ENCODE peak calls at places on chromosomes 6 and 20, in ten cellular contexts. One of them, this sample, is unnamed.

GRCh38 chr20:37316116-37316774 is 26.8 kb downstream of the MANBAL start:
- DNase-seq in adrenal gland: no peak
- DNase-seq in ELR: no peak
- DNase-seq in iris pigment epithelial cell: no peak
- DNase-seq in putamen: no peak
- DNase-seq in stimulated activated CD4-positive, alpha-beta T cell treated with anti-CD3 and anti-CD28 coated beads, TNF-alpha, amount 100 ng/mL, for 24 hours: no peak
- DNase-seq in WTC11: no peak
- DNase-seq in uterus: no peak
- DNase-seq in progenitor cell of endocrine pancreas: no peak
- DNase-seq in effector CD8-positive, alpha-beta T cell: no peak
- DNase-seq in this sample: peak

GRCh38 chr6:53441761-53442160 is 93.0 kb upstream of the ELOVL5 start:
- DNase-seq in stimulated activated CD4-positive, alpha-beta T cell treated with anti-CD3 and anti-CD28 coated beads, TNF-alpha, amount 100 ng/mL, for 24 hours: no peak
- DNase-seq in ELR: peak
- DNase-seq in uterus: no peak
- DNase-seq in WTC11: no peak
- DNase-seq in adrenal gland: no peak
- DNase-seq in putamen: no peak
- DNase-seq in iris pigment epithelial cell: peak
- DNase-seq in effector CD8-positive, alpha-beta T cell: no peak
- DNase-seq in progenitor cell of endocrine pancreas: no peak
- DNase-seq in this sample: peak

GRCh38 chr20:60921021-60921622 is 330.9 kb upstream of the CDH4 start:
- DNase-seq in progenitor cell of endocrine pancreas: peak
- DNase-seq in stimulated activated CD4-positive, alpha-beta T cell treated with anti-CD3 and anti-CD28 coated beads, TNF-alpha, amount 100 ng/mL, for 24 hours: no peak
- DNase-seq in ELR: peak
- DNase-seq in WTC11: no peak
- DNase-seq in uterus: no peak
- DNase-seq in putamen: no peak
- DNase-seq in effector CD8-positive, alpha-beta T cell: no peak
- DNase-seq in adrenal gland: no peak
- DNase-seq in iris pigment epithelial cell: peak
- DNase-seq in this sample: no peak

GRCh38 chr6:135186255-135186654 is 5.1 kb downstream of the MYB start:
- DNase-seq in effector CD8-positive, alpha-beta T cell: no peak
- DNase-seq in uterus: no peak
- DNase-seq in putamen: no peak
- DNase-seq in stimulated activated CD4-positive, alpha-beta T cell treated with anti-CD3 and anti-CD28 coated beads, TNF-alpha, amount 100 ng/mL, for 24 hours: no peak
- DNase-seq in adrenal gland: no peak
- DNase-seq in ELR: no peak
- DNase-seq in iris pigment epithelial cell: no peak
- DNase-seq in WTC11: no peak
- DNase-seq in progenitor cell of endocrine pancreas: no peak
- DNase-seq in this sample: no peak

GRCh38 chr6:138594042-138594636 is 94.8 kb upstream of the NHSL1 start:
- DNase-seq in putamen: no peak
- DNase-seq in progenitor cell of endocrine pancreas: no peak
- DNase-seq in ELR: no peak
- DNase-seq in iris pigment epithelial cell: no peak
- DNase-seq in WTC11: no peak
- DNase-seq in effector CD8-positive, alpha-beta T cell: no peak
- DNase-seq in stimulated activated CD4-positive, alpha-beta T cell treated with anti-CD3 and anti-CD28 coated beads, TNF-alpha, amount 100 ng/mL, for 24 hours: no peak
- DNase-seq in adrenal gland: no peak
- DNase-seq in uterus: no peak
- DNase-seq in this sample: no peak

GRCh38 chr20:32155017-32155965 is 45.8 kb downstream of the TM9SF4 start:
- DNase-seq in progenitor cell of endocrine pancreas: no peak
- DNase-seq in uterus: peak
- DNase-seq in stimulated activated CD4-positive, alpha-beta T cell treated with anti-CD3 and anti-CD28 coated beads, TNF-alpha, amount 100 ng/mL, for 24 hours: no peak
- DNase-seq in effector CD8-positive, alpha-beta T cell: no peak
- DNase-seq in iris pigment epithelial cell: peak
- DNase-seq in WTC11: peak
- DNase-seq in ELR: peak
- DNase-seq in adrenal gland: peak
- DNase-seq in putamen: peak
- DNase-seq in this sample: peak

GRCh38 chr6:31878761-31879542 is at the start of gene SLC44A4:
- DNase-seq in effector CD8-positive, alpha-beta T cell: no peak
- DNase-seq in ELR: no peak
- DNase-seq in adrenal gland: no peak
- DNase-seq in WTC11: peak
- DNase-seq in uterus: no peak
- DNase-seq in iris pigment epithelial cell: no peak
- DNase-seq in stimulated activated CD4-positive, alpha-beta T cell treated with anti-CD3 and anti-CD28 coated beads, TNF-alpha, amount 100 ng/mL, for 24 hours: no peak
- DNase-seq in progenitor cell of endocrine pancreas: no peak
- DNase-seq in putamen: no peak
- DNase-seq in this sample: no peak

GRCh38 chr20:21618697-21619421 is 86.6 kb upstream of the PAX1 start:
- DNase-seq in progenitor cell of endocrine pancreas: no peak
- DNase-seq in stimulated activated CD4-positive, alpha-beta T cell treated with anti-CD3 and anti-CD28 coated beads, TNF-alpha, amount 100 ng/mL, for 24 hours: no peak
- DNase-seq in ELR: no peak
- DNase-seq in adrenal gland: no peak
- DNase-seq in effector CD8-positive, alpha-beta T cell: no peak
- DNase-seq in iris pigment epithelial cell: no peak
- DNase-seq in WTC11: no peak
- DNase-seq in putamen: no peak
- DNase-seq in uterus: no peak
- DNase-seq in this sample: no peak

GRCh38 chr6:143583542-143584330 is 72.2 kb upstream of the FUCA2 start:
- DNase-seq in ELR: peak
- DNase-seq in putamen: no peak
- DNase-seq in progenitor cell of endocrine pancreas: no peak
- DNase-seq in effector CD8-positive, alpha-beta T cell: no peak
- DNase-seq in stimulated activated CD4-positive, alpha-beta T cell treated with anti-CD3 and anti-CD28 coated beads, TNF-alpha, amount 100 ng/mL, for 24 hours: no peak
- DNase-seq in WTC11: no peak
- DNase-seq in iris pigment epithelial cell: peak
- DNase-seq in uterus: no peak
- DNase-seq in adrenal gland: no peak
- DNase-seq in this sample: peak

GRCh38 chr6:75418233-75418632 is 75.4 kb downstream of the FILIP1 start:
- DNase-seq in uterus: no peak
- DNase-seq in putamen: no peak
- DNase-seq in adrenal gland: no peak
- DNase-seq in ELR: peak
- DNase-seq in iris pigment epithelial cell: peak
- DNase-seq in progenitor cell of endocrine pancreas: no peak
- DNase-seq in effector CD8-positive, alpha-beta T cell: no peak
- DNase-seq in WTC11: no peak
- DNase-seq in stimulated activated CD4-positive, alpha-beta T cell treated with anti-CD3 and anti-CD28 coated beads, TNF-alpha, amount 100 ng/mL, for 24 hours: no peak
- DNase-seq in this sample: no peak

GRCh38 chr20:44495802-44496481 is 20.3 kb downstream of the TTPAL start:
- DNase-seq in putamen: peak
- DNase-seq in stimulated activated CD4-positive, alpha-beta T cell treated with anti-CD3 and anti-CD28 coated beads, TNF-alpha, amount 100 ng/mL, for 24 hours: no peak
- DNase-seq in uterus: peak
- DNase-seq in iris pigment epithelial cell: peak
- DNase-seq in effector CD8-positive, alpha-beta T cell: no peak
- DNase-seq in adrenal gland: no peak
- DNase-seq in progenitor cell of endocrine pancreas: no peak
- DNase-seq in ELR: peak
- DNase-seq in WTC11: no peak
- DNase-seq in this sample: peak

GRCh38 chr6:4280721-4281120 is 145.3 kb upstream of the ECI2 start:
- DNase-seq in putamen: no peak
- DNase-seq in uterus: no peak
- DNase-seq in ELR: peak
- DNase-seq in effector CD8-positive, alpha-beta T cell: no peak
- DNase-seq in WTC11: no peak
- DNase-seq in iris pigment epithelial cell: peak
- DNase-seq in stimulated activated CD4-positive, alpha-beta T cell treated with anti-CD3 and anti-CD28 coated beads, TNF-alpha, amount 100 ng/mL, for 24 hours: no peak
- DNase-seq in adrenal gland: peak
- DNase-seq in progenitor cell of endocrine pancreas: no peak
- DNase-seq in this sample: peak

GRCh38 chr6:27591660-27592059 is 118.8 kb upstream of the ZNF184 start:
- DNase-seq in stimulated activated CD4-positive, alpha-beta T cell treated with anti-CD3 and anti-CD28 coated beads, TNF-alpha, amount 100 ng/mL, for 24 hours: no peak
- DNase-seq in WTC11: no peak
- DNase-seq in effector CD8-positive, alpha-beta T cell: no peak
- DNase-seq in uterus: no peak
- DNase-seq in ELR: peak
- DNase-seq in iris pigment epithelial cell: peak
- DNase-seq in adrenal gland: no peak
- DNase-seq in progenitor cell of endocrine pancreas: no peak
- DNase-seq in putamen: no peak
- DNase-seq in this sample: peak

GRCh38 chr20:13659288-13659687 is 20.6 kb upstream of the TASP1 start:
- DNase-seq in uterus: no peak
- DNase-seq in stimulated activated CD4-positive, alpha-beta T cell treated with anti-CD3 and anti-CD28 coated beads, TNF-alpha, amount 100 ng/mL, for 24 hours: no peak
- DNase-seq in progenitor cell of endocrine pancreas: no peak
- DNase-seq in adrenal gland: no peak
- DNase-seq in iris pigment epithelial cell: no peak
- DNase-seq in effector CD8-positive, alpha-beta T cell: no peak
- DNase-seq in putamen: no peak
- DNase-seq in ELR: no peak
- DNase-seq in WTC11: no peak
- DNase-seq in this sample: no peak

GRCh38 chr6:71468841-71469750 is 180.5 kb downstream of the OGFRL1 start:
- DNase-seq in stimulated activated CD4-positive, alpha-beta T cell treated with anti-CD3 and anti-CD28 coated beads, TNF-alpha, amount 100 ng/mL, for 24 hours: no peak
- DNase-seq in WTC11: no peak
- DNase-seq in iris pigment epithelial cell: peak
- DNase-seq in progenitor cell of endocrine pancreas: no peak
- DNase-seq in effector CD8-positive, alpha-beta T cell: no peak
- DNase-seq in ELR: peak
- DNase-seq in uterus: peak
- DNase-seq in putamen: no peak
- DNase-seq in adrenal gland: no peak
- DNase-seq in this sample: peak

GRCh38 chr20:23548408-23548807 is 19.9 kb downstream of the CST9L start:
- DNase-seq in iris pigment epithelial cell: no peak
- DNase-seq in putamen: no peak
- DNase-seq in effector CD8-positive, alpha-beta T cell: no peak
- DNase-seq in uterus: no peak
- DNase-seq in WTC11: no peak
- DNase-seq in ELR: no peak
- DNase-seq in stimulated activated CD4-positive, alpha-beta T cell treated with anti-CD3 and anti-CD28 coated beads, TNF-alpha, amount 100 ng/mL, for 24 hours: no peak
- DNase-seq in adrenal gland: no peak
- DNase-seq in progenitor cell of endocrine pancreas: no peak
- DNase-seq in this sample: no peak

This sample was measured in brain microvascular endothelial cell.